ENCODE peak calls at places on chromosomes 7 and 10, in eight cellular contexts. One of them, this sample, is unnamed.

GRCh38 chr7:30996261-30996660 is 32.5 kb downstream of the GHRHR start:
- DNase-seq in coronary artery: no peak
- DNase-seq in ovary: no peak
- DNase-seq in colonic mucosa: no peak
- DNase-seq in stomach: no peak
- DNase-seq in uterus: peak; percentile 64
- DNase-seq in heart left ventricle: peak; percentile 68
- DNase-seq in A549: no peak
- DNase-seq in this sample: no peak

GRCh38 chr10:42932735-42933453 is 144.0 kb upstream of the RET start:
- DNase-seq in A549: no peak
- DNase-seq in uterus: no peak
- DNase-seq in stomach: no peak
- DNase-seq in coronary artery: no peak
- DNase-seq in colonic mucosa: peak; percentile 34
- DNase-seq in heart left ventricle: no peak
- DNase-seq in ovary: no peak
- DNase-seq in this sample: no peak

GRCh38 chr7:753190-753589 is 26.1 kb upstream of the PRKAR1B start:
- DNase-seq in coronary artery: no peak
- DNase-seq in heart left ventricle: no peak
- DNase-seq in colonic mucosa: no peak
- DNase-seq in stomach: no peak
- DNase-seq in ovary: no peak
- DNase-seq in uterus: no peak
- DNase-seq in A549: no peak
- DNase-seq in this sample: no peak

GRCh38 chr10:114045071-114045737 is 1.5 kb downstream of the ADRB1 start:
- DNase-seq in uterus: no peak
- DNase-seq in heart left ventricle: peak; percentile 62
- DNase-seq in stomach: peak; percentile 51
- DNase-seq in coronary artery: no peak
- DNase-seq in colonic mucosa: peak; percentile 40
- DNase-seq in A549: no peak
- DNase-seq in ovary: no peak
- DNase-seq in this sample: no peak

GRCh38 chr7:136140469-136140868 is 163.3 kb upstream of the MTPN start:
- DNase-seq in ovary: no peak
- DNase-seq in stomach: no peak
- DNase-seq in uterus: no peak
- DNase-seq in colonic mucosa: no peak
- DNase-seq in A549: no peak
- DNase-seq in heart left ventricle: no peak
- DNase-seq in coronary artery: no peak
- DNase-seq in this sample: no peak

GRCh38 chr7:16961650-16962049 is 79.9 kb upstream of the AGR3 start:
- DNase-seq in colonic mucosa: no peak
- DNase-seq in uterus: no peak
- DNase-seq in coronary artery: no peak
- DNase-seq in A549: no peak
- DNase-seq in heart left ventricle: no peak
- DNase-seq in ovary: no peak
- DNase-seq in stomach: no peak
- DNase-seq in this sample: no peak

GRCh38 chr7:11120675-11121220 is 147.1 kb downstream of the PHF14 start:
- DNase-seq in ovary: no peak
- DNase-seq in heart left ventricle: no peak
- DNase-seq in stomach: no peak
- DNase-seq in A549: no peak
- DNase-seq in uterus: no peak
- DNase-seq in coronary artery: no peak
- DNase-seq in colonic mucosa: no peak
- DNase-seq in this sample: no peak

GRCh38 chr7:151460474-151460855 is 20.5 kb upstream of the CRYGN start:
- DNase-seq in heart left ventricle: peak; percentile 55
- DNase-seq in A549: no peak
- DNase-seq in coronary artery: no peak
- DNase-seq in ovary: no peak
- DNase-seq in colonic mucosa: no peak
- DNase-seq in stomach: no peak
- DNase-seq in uterus: no peak
- DNase-seq in this sample: no peak

GRCh38 chr7:69804962-69805361 is 206.7 kb downstream of the AUTS2 start:
- DNase-seq in stomach: no peak
- DNase-seq in coronary artery: no peak
- DNase-seq in colonic mucosa: no peak
- DNase-seq in ovary: no peak
- DNase-seq in uterus: no peak
- DNase-seq in heart left ventricle: no peak
- DNase-seq in A549: no peak
- DNase-seq in this sample: no peak

GRCh38 chr7:151520419-151521229 is 929 bp upstream of the RHEB start:
- DNase-seq in A549: no peak
- DNase-seq in ovary: peak; percentile 70
- DNase-seq in coronary artery: peak; percentile 84
- DNase-seq in uterus: peak; percentile 56
- DNase-seq in heart left ventricle: peak; percentile 75
- DNase-seq in stomach: peak; percentile 57
- DNase-seq in colonic mucosa: peak; percentile 50
- DNase-seq in this sample: no peak

GRCh38 chr7:43431020-43431595 is 151.8 kb upstream of the STK17A start:
- DNase-seq in colonic mucosa: no peak
- DNase-seq in ovary: no peak
- DNase-seq in heart left ventricle: no peak
- DNase-seq in uterus: no peak
- DNase-seq in coronary artery: no peak
- DNase-seq in A549: no peak
- DNase-seq in stomach: no peak
- DNase-seq in this sample: no peak

GRCh38 chr7:81470724-81471379 is 299.0 kb downstream of the HGF start:
- DNase-seq in ovary: no peak
- DNase-seq in A549: no peak
- DNase-seq in stomach: peak; percentile 75
- DNase-seq in colonic mucosa: no peak
- DNase-seq in uterus: no peak
- DNase-seq in heart left ventricle: no peak
- DNase-seq in coronary artery: no peak
- DNase-seq in this sample: no peak

GRCh38 chr10:79380125-79380917 is 33.1 kb downstream of the PPIF start:
- DNase-seq in coronary artery: peak; percentile 78
- DNase-seq in A549: no peak
- DNase-seq in colonic mucosa: peak; percentile 51
- DNase-seq in uterus: peak; percentile 71
- DNase-seq in heart left ventricle: peak; percentile 75
- DNase-seq in ovary: peak; percentile 61
- DNase-seq in stomach: peak; percentile 55
- DNase-seq in this sample: no peak

GRCh38 chr7:149005427-149006344 is 22.6 kb downstream of the PDIA4 start:
- DNase-seq in coronary artery: peak; percentile 82
- DNase-seq in A549: peak; percentile 70
- DNase-seq in stomach: peak; percentile 88
- DNase-seq in ovary: peak; percentile 85
- DNase-seq in colonic mucosa: peak; percentile 80
- DNase-seq in uterus: peak; percentile 79
- DNase-seq in heart left ventricle: peak; percentile 90
- DNase-seq in this sample: no peak

GRCh38 chr7:21256310-21256877 is 171.5 kb upstream of the SP4 start:
- DNase-seq in ovary: no peak
- DNase-seq in A549: peak; percentile 6
- DNase-seq in colonic mucosa: peak; percentile 19
- DNase-seq in stomach: no peak
- DNase-seq in uterus: no peak
- DNase-seq in coronary artery: no peak
- DNase-seq in heart left ventricle: no peak
- DNase-seq in this sample: no peak

GRCh38 chr10:63267414-63268138 is 134.4 kb downstream of the NRBF2 start:
- DNase-seq in coronary artery: no peak
- DNase-seq in stomach: no peak
- DNase-seq in ovary: no peak
- DNase-seq in heart left ventricle: no peak
- DNase-seq in colonic mucosa: peak; percentile 44
- DNase-seq in A549: peak; percentile 12
- DNase-seq in uterus: no peak
- DNase-seq in this sample: no peak

GRCh38 chr7:27091936-27092752 is 3.7 kb downstream of the HOXA1 start:
- DNase-seq in heart left ventricle: no peak
- DNase-seq in stomach: no peak
- DNase-seq in colonic mucosa: no peak
- DNase-seq in coronary artery: no peak
- DNase-seq in uterus: no peak
- DNase-seq in ovary: no peak
- DNase-seq in A549: no peak
- DNase-seq in this sample: no peak

GRCh38 chr7:14766747-14767146 is 135.8 kb downstream of the DGKB start:
- DNase-seq in colonic mucosa: no peak
- DNase-seq in A549: no peak
- DNase-seq in coronary artery: no peak
- DNase-seq in heart left ventricle: no peak
- DNase-seq in uterus: no peak
- DNase-seq in ovary: no peak
- DNase-seq in stomach: no peak
- DNase-seq in this sample: no peak

GRCh38 chr7:154167807-154168206 is 115.6 kb downstream of the DPP6 start:
- DNase-seq in A549: no peak
- DNase-seq in heart left ventricle: no peak
- DNase-seq in coronary artery: no peak
- DNase-seq in ovary: no peak
- DNase-seq in colonic mucosa: no peak
- DNase-seq in stomach: no peak
- DNase-seq in uterus: no peak
- DNase-seq in this sample: no peak

GRCh38 chr10:71083457-71083975 is 128.9 kb upstream of the UNC5B start:
- DNase-seq in heart left ventricle: no peak
- DNase-seq in A549: no peak
- DNase-seq in stomach: peak; percentile 7
- DNase-seq in uterus: no peak
- DNase-seq in coronary artery: peak; percentile 14
- DNase-seq in colonic mucosa: peak; percentile 9
- DNase-seq in ovary: no peak
- DNase-seq in this sample: no peak

GRCh38 chr10:79229830-79230562 is 117.3 kb upstream of the PPIF start:
- DNase-seq in heart left ventricle: no peak
- DNase-seq in A549: no peak
- DNase-seq in colonic mucosa: no peak
- DNase-seq in stomach: no peak
- DNase-seq in uterus: no peak
- DNase-seq in ovary: no peak
- DNase-seq in coronary artery: no peak
- DNase-seq in this sample: no peak

GRCh38 chr10:30002438-30003266 is 56.7 kb downstream of the JCAD start:
- DNase-seq in heart left ventricle: peak; percentile 81
- DNase-seq in stomach: peak; percentile 80
- DNase-seq in A549: peak; percentile 76
- DNase-seq in coronary artery: peak; percentile 84
- DNase-seq in ovary: peak; percentile 78
- DNase-seq in colonic mucosa: peak; percentile 69
- DNase-seq in uterus: peak; percentile 67
- DNase-seq in this sample: peak; percentile 31

DNA sequence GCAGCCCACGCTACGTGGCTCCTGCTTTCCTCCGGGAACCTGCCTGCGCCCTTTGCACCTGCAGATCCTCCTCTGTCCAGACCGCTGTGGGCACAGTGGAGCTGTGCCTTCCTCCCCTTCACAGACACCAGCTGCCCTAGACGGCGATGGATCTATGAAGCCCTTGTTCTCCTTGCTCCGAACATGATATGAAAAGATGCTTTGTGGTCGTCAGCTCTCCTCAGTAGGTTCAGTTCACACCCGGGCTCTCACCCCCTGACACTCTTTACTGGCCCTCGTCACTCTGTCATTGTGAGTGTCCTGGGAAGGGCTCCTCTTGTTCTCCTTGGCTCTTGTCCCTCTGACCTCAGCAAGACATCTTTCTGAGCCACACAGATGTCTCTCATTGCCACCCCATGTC is 4.2 kb downstream of the ZNF488 start:
- DNase-seq in colonic mucosa: peak; percentile 14
- DNase-seq in coronary artery: peak; percentile 46
- DNase-seq in A549: no peak
- DNase-seq in ovary: no peak
- DNase-seq in stomach: peak; percentile 22
- DNase-seq in heart left ventricle: no peak
- DNase-seq in uterus: no peak
- DNase-seq in this sample: no peak
- H3K27ac ChIP-seq in colonic mucosa: no peak overlapping the region
- H3K27ac ChIP-seq in coronary artery: no peak overlapping the region
- H3K27ac ChIP-seq in A549: no peak overlapping the region
- H3K27ac ChIP-seq in ovary: no peak overlapping the region
- H3K27ac ChIP-seq in stomach: no peak overlapping the region
- H3K27ac ChIP-seq in heart left ventricle: no peak overlapping the region
- H3K27ac ChIP-seq in uterus: no peak overlapping the region
- H3K27ac ChIP-seq in this sample: no peak overlapping the region

DNA sequence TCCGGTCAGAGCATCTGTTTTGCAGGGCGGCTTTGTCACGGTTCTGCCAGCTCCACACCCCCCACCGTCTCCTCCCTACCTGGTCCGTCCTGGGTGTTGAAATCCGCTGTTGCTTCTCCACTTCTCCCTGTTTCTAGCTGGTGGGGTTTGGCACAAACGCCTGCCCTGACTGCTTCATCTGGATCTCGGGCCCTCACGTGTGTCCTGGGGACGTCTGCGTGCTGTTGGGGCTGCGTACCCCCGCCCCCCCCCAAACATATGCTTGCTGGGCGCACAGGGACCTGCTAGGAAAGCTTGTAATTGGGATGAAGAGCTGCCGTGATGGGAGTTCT is 11.3 kb downstream of the AMZ1 start:
- DNase-seq in stomach: no peak
- DNase-seq in heart left ventricle: no peak
- DNase-seq in uterus: no peak
- DNase-seq in coronary artery: no peak
- DNase-seq in colonic mucosa: no peak
- DNase-seq in ovary: no peak
- DNase-seq in A549: no peak
- DNase-seq in this sample: no peak
- H3K27ac ChIP-seq in stomach: no peak overlapping the region
- H3K27ac ChIP-seq in heart left ventricle: no peak overlapping the region
- H3K27ac ChIP-seq in uterus: no peak overlapping the region
- H3K27ac ChIP-seq in coronary artery: no peak overlapping the region
- H3K27ac ChIP-seq in colonic mucosa: no peak overlapping the region
- H3K27ac ChIP-seq in ovary: no peak overlapping the region
- H3K27ac ChIP-seq in A549: no peak overlapping the region
- H3K27ac ChIP-seq in this sample: no peak overlapping the region

DNA sequence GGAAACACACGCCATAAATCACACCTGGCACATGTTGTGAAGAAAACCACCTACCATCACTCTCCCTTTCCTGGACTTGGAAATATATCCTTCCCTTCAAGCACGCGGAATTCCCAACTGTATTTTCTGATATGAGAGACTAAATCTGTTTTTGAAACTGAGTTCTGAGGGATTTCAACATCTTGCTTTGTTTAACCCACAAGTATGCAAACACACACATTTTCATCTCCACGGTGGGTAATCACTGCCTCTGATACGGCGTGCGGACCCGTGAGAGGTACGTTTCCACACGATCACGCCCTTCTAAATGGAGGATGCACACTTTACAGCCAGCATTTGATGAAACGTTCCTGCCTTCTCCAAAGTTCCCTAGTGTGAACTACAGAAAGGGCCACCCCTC is 83.4 kb downstream of the ZRANB1 start:
- DNase-seq in uterus: no peak
- DNase-seq in heart left ventricle: no peak
- DNase-seq in colonic mucosa: no peak
- DNase-seq in ovary: no peak
- DNase-seq in A549: no peak
- DNase-seq in coronary artery: no peak
- DNase-seq in stomach: no peak
- DNase-seq in this sample: no peak
- H3K27ac ChIP-seq in uterus: no peak overlapping the region
- H3K27ac ChIP-seq in heart left ventricle: no peak overlapping the region
- H3K27ac ChIP-seq in colonic mucosa: no peak overlapping the region
- H3K27ac ChIP-seq in ovary: peak overlapping the region; percentile 48
- H3K27ac ChIP-seq in A549: no peak overlapping the region
- H3K27ac ChIP-seq in coronary artery: peak overlapping the region; percentile 63
- H3K27ac ChIP-seq in stomach: peak overlapping the region; percentile 67
- H3K27ac ChIP-seq in this sample: no peak overlapping the region

GRCh38 chr10:24874133-24874532 is 78.3 kb downstream of the PRTFDC1 start:
- DNase-seq in uterus: no peak
- DNase-seq in heart left ventricle: no peak
- DNase-seq in coronary artery: no peak
- DNase-seq in stomach: no peak
- DNase-seq in ovary: no peak
- DNase-seq in colonic mucosa: no peak
- DNase-seq in A549: no peak
- DNase-seq in this sample: no peak
- H3K27ac ChIP-seq in uterus: no peak overlapping the region
- H3K27ac ChIP-seq in heart left ventricle: peak overlapping the region; percentile 86
- H3K27ac ChIP-seq in coronary artery: no peak overlapping the region
- H3K27ac ChIP-seq in stomach: no peak overlapping the region
- H3K27ac ChIP-seq in ovary: no peak overlapping the region
- H3K27ac ChIP-seq in colonic mucosa: no peak overlapping the region
- H3K27ac ChIP-seq in A549: no peak overlapping the region
- H3K27ac ChIP-seq in this sample: no peak overlapping the region

This sample was measured in epithelial cell of prostate.